ENCODE peak calls at places on chromosomes 6 and 20, in eight cellular contexts. B is AG09309; I is ascending aorta; Z is fibroblast of lung; M is brain microvascular endothelial cell; T is CD4-positive, alpha-beta memory T cell; K is HL-60; A is coronary artery. S is an unnamed sample.

GRCh38 chr20:571754-572331 is 28.3 kb upstream of the CSNK2A1 start:
- DNase-seq in B (no peak), T (no peak), M (no peak), A (no peak), K (no peak), Z (peak; percentile 19), I (no peak), S (no peak)

GRCh38 chr6:134676307-134677281 is 273.3 kb downstream of the ALDH8A1 start:
- DNase-seq in A (no peak), I (no peak), Z (peak; percentile 63), B (no peak), T (no peak), K (no peak), M (peak; percentile 33), S (peak; percentile 94)

GRCh38 chr6:11343963-11344714 is 111.7 kb upstream of the NEDD9 start:
- DNase-seq in I (no peak), Z (no peak), M (no peak), A (no peak), K (no peak), B (no peak), T (no peak), S (no peak)

GRCh38 chr6:166934174-166934573 is 22.2 kb downstream of the RNASET2 start:
- DNase-seq in T (no peak), B (no peak), A (no peak), Z (no peak), K (no peak), I (no peak), M (no peak), S (no peak)

GRCh38 chr6:96626749-96627353 is 63.9 kb downstream of the FHL5 start:
- DNase-seq in K (no peak), I (no peak), M (no peak), B (peak; percentile 4), A (no peak), T (peak; percentile 15), Z (peak; percentile 58), S (no peak)

GRCh38 chr6:169969372-169970099 is 218.1 kb downstream of the ERMARD start:
- DNase-seq in B (no peak), K (no peak), Z (no peak), I (peak; percentile 3), M (no peak), T (no peak), A (no peak), S (no peak)

GRCh38 chr6:71367763-71368162 is 79.2 kb downstream of the OGFRL1 start:
- DNase-seq in B (no peak), Z (peak; percentile 34), I (no peak), T (no peak), A (no peak), K (no peak), M (no peak), S (no peak)

GRCh38 chr6:125174626-125175025 is 21.1 kb downstream of the TPD52L1 start:
- DNase-seq in B (no peak), A (no peak), T (no peak), Z (no peak), M (no peak), K (no peak), I (no peak), S (no peak)

GRCh38 chr20:19783966-19784401 is 25.9 kb downstream of the RIN2 start:
- DNase-seq in I (no peak), K (no peak), B (no peak), T (no peak), Z (peak; percentile 59), M (peak; percentile 49), A (no peak), S (no peak)

GRCh38 chr6:127775371-127775770 is 125.5 kb downstream of the THEMIS start:
- DNase-seq in T (no peak), B (peak; percentile 4), A (no peak), K (no peak), I (no peak), Z (no peak), M (no peak), S (no peak)

GRCh38 chr6:16533210-16533609 is 228.1 kb downstream of the ATXN1 start:
- DNase-seq in A (no peak), I (no peak), Z (peak; percentile 17), M (no peak), K (no peak), T (no peak), B (no peak), S (no peak)

GRCh38 chr6:136628996-136629395 is 78.8 kb upstream of the MAP7 start:
- DNase-seq in Z (no peak), M (peak; percentile 55), I (no peak), B (no peak), A (no peak), T (no peak), K (no peak), S (no peak)

GRCh38 chr6:91509711-91510110 is 922.8 kb upstream of the MAP3K7 start:
- DNase-seq in T (no peak), M (peak; percentile 14), A (no peak), I (no peak), B (no peak), K (no peak), Z (peak; percentile 58), S (no peak)

GRCh38 chr6:34305982-34306702 is 57.3 kb upstream of the SMIM29 start:
- DNase-seq in B (no peak), M (no peak), K (no peak), T (no peak), Z (peak; percentile 52), I (no peak), A (no peak), S (peak; percentile 20)

GRCh38 chr20:7432612-7433011 is 507.6 kb downstream of the HAO1 start:
- DNase-seq in A (no peak), B (no peak), K (no peak), M (no peak), T (no peak), Z (no peak), I (no peak), S (no peak)

GRCh38 chr20:58603656-58604184 is 47.4 kb upstream of the STX16 start:
- DNase-seq in A (no peak), M (peak; percentile 20), T (no peak), Z (no peak), B (no peak), I (no peak), K (no peak), S (no peak)

GRCh38 chr20:38728911-38729642 is 4.8 kb downstream of the SLC32A1 start:
- DNase-seq in B (no peak), T (peak; percentile 15), K (no peak), I (no peak), A (no peak), M (no peak), Z (no peak), S (no peak)

GRCh38 chr6:47242483-47243386 is 67.0 kb downstream of the TNFRSF21 start:
- DNase-seq in T (peak; percentile 65), B (peak; percentile 73), K (peak; percentile 98), M (peak; percentile 90), I (peak; percentile 59), A (peak; percentile 80), Z (peak; percentile 92), S (peak; percentile 80)

GRCh38 chr6:128499079-128499705 is 21.2 kb downstream of the PTPRK start:
- DNase-seq in A (no peak), K (no peak), B (no peak), I (no peak), M (no peak), T (no peak), Z (no peak), S (no peak)

GRCh38 chr20:13900506-13900905 is 89.9 kb downstream of the SEL1L2 start:
- DNase-seq in A (no peak), T (no peak), B (no peak), I (no peak), M (no peak), K (no peak), Z (no peak), S (no peak)

GRCh38 chr20:49539481-49540231 is 28.3 kb downstream of the PTGIS start:
- DNase-seq in M (no peak), B (no peak), I (no peak), Z (no peak), T (no peak), K (no peak), A (peak; percentile 63), S (no peak)

GRCh38 chr6:152112503-152113261 is 305.2 kb downstream of the ESR1 start:
- DNase-seq in B (no peak), Z (no peak), A (no peak), I (no peak), M (no peak), K (no peak), T (no peak), S (no peak)

GRCh38 chr20:45469336-45470261 is at the start of gene WFDC2:
- DNase-seq in T (no peak), A (no peak), M (no peak), Z (no peak), K (no peak), B (no peak), I (no peak), S (no peak)

GRCh38 chr6:26115226-26115625 is 28.0 kb downstream of the HFE start:
- DNase-seq in M (no peak), I (no peak), B (no peak), A (no peak), T (no peak), K (no peak), Z (no peak), S (no peak)
- H3K4me3 ChIP-seq in M (no peak overlapping the region), I (no peak overlapping the region), B (no peak overlapping the region), A (no peak overlapping the region), T (no peak overlapping the region), K (no peak overlapping the region), Z (no peak overlapping the region), S (no peak overlapping the region)

DNA sequence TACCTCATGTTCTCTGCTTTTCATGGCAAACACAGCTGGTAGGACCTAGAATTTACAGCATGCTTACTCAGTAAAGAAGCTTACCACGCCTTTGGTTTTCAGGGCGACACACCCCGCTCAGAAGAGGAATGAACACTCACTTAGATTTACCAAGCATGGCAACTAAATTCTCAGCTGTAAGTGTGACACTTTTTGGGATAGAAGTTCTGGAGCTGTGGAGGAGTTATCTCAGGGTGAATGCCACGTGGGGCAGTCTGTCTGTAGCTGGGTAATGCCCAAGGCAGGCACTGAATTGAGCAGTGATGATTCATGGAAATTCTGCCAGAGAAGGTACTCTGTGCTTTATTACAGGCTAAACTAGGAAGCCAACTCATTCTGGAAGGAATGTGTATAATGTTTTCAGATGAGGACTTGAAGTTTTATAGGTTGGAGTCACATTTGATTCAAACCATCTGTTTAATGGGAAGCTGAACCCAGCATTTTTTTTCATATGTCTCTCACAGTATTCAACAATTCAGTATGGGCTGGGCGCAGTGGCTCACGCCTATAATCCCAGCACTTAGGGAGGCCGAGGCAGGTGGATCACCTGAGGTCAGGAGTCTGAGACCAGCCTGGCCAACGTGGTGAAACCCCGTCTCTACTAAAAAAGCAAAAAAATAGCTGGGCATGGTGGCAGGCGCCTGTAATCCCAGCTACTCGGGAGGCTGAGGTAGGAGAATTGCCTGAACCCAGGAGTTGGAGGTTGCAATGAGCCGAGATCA is 3.5 kb upstream of the PRIM2 start:
- DNase-seq in K (no peak), B (peak; percentile 100), A (peak; percentile 84), M (peak; percentile 94), Z (peak; percentile 95), I (no peak), T (no peak), S (peak; percentile 95)
- H3K4me3 ChIP-seq in K (no peak overlapping the region), B (no peak overlapping the region), A (peak overlapping the region; percentile 30), M (no peak overlapping the region), Z (no peak overlapping the region), I (no peak overlapping the region), T (no peak overlapping the region), S (no peak overlapping the region)

GRCh38 chr6:7142228-7142801 is 34.6 kb downstream of the RREB1 start:
- DNase-seq in K (peak; percentile 63), B (no peak), M (no peak), Z (no peak), I (no peak), T (no peak), A (no peak), S (no peak)
- H3K4me3 ChIP-seq in K (peak overlapping the region; percentile 10), B (no peak overlapping the region), M (no peak overlapping the region), Z (no peak overlapping the region), I (no peak overlapping the region), T (no peak overlapping the region), A (no peak overlapping the region), S (no peak overlapping the region)

GRCh38 chr20:53829086-53829703 is 235.6 kb upstream of the ZNF217 start:
- DNase-seq in B (peak; percentile 97), Z (peak; percentile 95), A (no peak), I (no peak), M (peak; percentile 92), T (no peak), K (no peak), S (peak; percentile 91)
- H3K4me3 ChIP-seq in B (peak overlapping the region; percentile 18), Z (peak overlapping the region; percentile 25), A (peak overlapping the region; percentile 68), I (peak overlapping the region; percentile 48), M (peak overlapping the region; percentile 9), T (peak overlapping the region; percentile 60), K (no peak overlapping the region), S (peak overlapping the region; percentile 34)